ENCODE peak calls at places on chromosome 2, in four cellular contexts. M is H1, O is GM12878, B is HepG2. N is an unnamed sample.
A peak's percentile ranks its signal among the peaks of the same experiment; 100 is the strongest.

GRCh38 chr2:238700122-238700457 is 147.8 kb upstream of the TWIST2 start:
- DNase-seq in M (no peak), O (no peak), B (no peak), N (no peak)

GRCh38 chr2:62642429-62643099 is 62.9 kb upstream of the EHBP1 start:
- DNase-seq in M (no peak), O (no peak), B (peak; percentile 97), N (no peak)

GRCh38 chr2:171807831-171808393 is 86.1 kb downstream of the SLC25A12 start:
- DNase-seq in M (no peak), O (no peak), B (peak; percentile 91), N (no peak)

GRCh38 chr2:200365209-200365608 is 58.7 kb downstream of the SPATS2L start:
- DNase-seq in M (no peak), O (no peak), B (no peak), N (no peak)

GRCh38 chr2:27075219-27075871 is 3.1 kb upstream of the EMILIN1 start:
- DNase-seq in M (no peak), O (peak; percentile 46), B (no peak), N (no peak)

GRCh38 chr2:60806595-60806987 is 50.5 kb downstream of the PAPOLG start:
- DNase-seq in M (peak; percentile 8), O (no peak), B (no peak), N (no peak)

GRCh38 chr2:131039535-131039907 is 53.7 kb downstream of the FAM168B start:
- DNase-seq in M (no peak), O (no peak), B (no peak), N (no peak)

GRCh38 chr2:129895061-129895460 is 84.4 kb upstream of the RAB6C start:
- DNase-seq in M (no peak), O (no peak), B (no peak), N (no peak)

GRCh38 chr2:68716948-68717661 is 17.5 kb upstream of the ARHGAP25 start:
- DNase-seq in M (no peak), O (no peak), B (no peak), N (no peak)

GRCh38 chr2:5692561-5693287 is 540 bp downstream of the SOX11 start:
- DNase-seq in M (peak; percentile 67), O (no peak), B (no peak), N (peak; percentile 25)

GRCh38 chr2:46842876-46843275 is 72.7 kb downstream of the MCFD2 start:
- DNase-seq in M (no peak), O (no peak), B (no peak), N (no peak)

GRCh38 chr2:46839045-46839444 is 76.6 kb downstream of the MCFD2 start:
- DNase-seq in M (no peak), O (no peak), B (no peak), N (no peak)

GRCh38 chr2:46844443-46844842 is 71.2 kb downstream of the MCFD2 start:
- DNase-seq in M (no peak), O (no peak), B (no peak), N (no peak)

GRCh38 chr2:46844034-46844433 is 71.6 kb downstream of the MCFD2 start:
- DNase-seq in M (no peak), O (no peak), B (no peak), N (no peak)

DNA sequence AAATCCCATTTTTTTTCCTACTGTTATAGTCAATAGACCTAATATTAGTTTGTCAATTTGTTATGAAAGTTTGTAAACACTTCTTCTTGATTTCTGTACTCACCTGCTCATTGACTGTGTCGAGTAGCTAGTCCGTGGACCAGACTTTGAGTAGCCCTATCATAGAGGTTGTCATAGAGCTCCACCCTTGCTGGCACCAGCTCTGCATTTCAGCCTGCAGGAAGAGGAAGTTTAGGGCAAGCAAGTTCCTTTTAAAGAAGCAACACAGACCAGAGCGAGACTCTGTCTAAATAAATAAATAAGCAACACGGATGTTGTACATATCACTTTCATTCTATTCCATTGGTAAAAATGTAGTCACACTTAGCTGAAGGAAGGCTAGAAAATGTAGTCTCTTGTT is 74.0 kb downstream of the MCFD2 start:
- DNase-seq in M (no peak), O (no peak), B (no peak), N (no peak)
- TF ChIP-seq ZNF274 in M (no peak), O (no peak), B (no peak), N (no peak)

GRCh38 chr2:240391111-240392051 is 44.1 kb upstream of the GPC1 start:
- DNase-seq in M (no peak), O (no peak), B (no peak), N (no peak)

GRCh38 chr2:240387669-240388358 is 47.6 kb upstream of the GPC1 start:
- DNase-seq in M (no peak), O (no peak), B (peak; percentile 62), N (no peak)

GRCh38 chr2:240388471-240389301 is 46.8 kb upstream of the GPC1 start:
- DNase-seq in M (no peak), O (no peak), B (no peak), N (no peak)

GRCh38 chr2:240390091-240391073 is 45.1 kb upstream of the GPC1 start:
- DNase-seq in M (no peak), O (no peak), B (no peak), N (no peak)

DNA sequence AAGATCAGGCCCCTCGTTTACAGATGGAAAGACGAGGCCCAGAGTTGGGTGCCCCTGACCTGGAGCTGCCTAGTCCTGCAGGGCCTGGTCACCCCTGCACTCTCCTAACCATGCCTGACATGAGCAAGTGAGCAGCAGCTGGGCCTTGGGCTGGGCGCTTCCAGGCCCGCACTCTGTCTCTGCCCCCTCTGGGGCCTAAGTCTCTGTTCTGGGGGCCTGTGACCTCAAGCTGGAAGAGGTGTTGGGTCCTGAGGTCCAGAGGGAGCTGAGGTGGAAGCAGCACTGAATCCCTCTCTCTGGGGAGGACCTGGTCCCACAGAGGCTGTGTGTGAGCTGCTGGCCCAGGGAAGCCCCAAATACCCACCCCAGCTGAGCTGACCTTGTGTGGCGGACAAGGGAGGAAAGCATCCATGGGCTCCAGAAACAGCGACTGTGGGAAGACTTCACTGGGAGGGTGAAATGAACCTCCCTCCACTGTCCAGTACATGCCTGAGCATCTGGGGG is 46.1 kb upstream of the GPC1 start:
- DNase-seq in M (no peak), O (no peak), B (no peak), N (no peak)
- TF ChIP-seq YY1 in M (no peak), O (no peak), B (no peak), N (no peak)

GRCh38 chr2:196511258-196511971 is 128.1 kb upstream of the CCDC150 start:
- DNase-seq in M (no peak), O (no peak), B (no peak), N (no peak)
- TF ChIP-seq SUZ12 in M (no peak), O (no peak), B (no peak), N (no peak)

GRCh38 chr2:127387655-127388422 is at the start of gene MAP3K2:
- DNase-seq in M (peak; percentile 93), O (peak; percentile 45), B (peak; percentile 86), N (peak; percentile 82)

GRCh38 chr2:127389778-127390435 is 2.1 kb upstream of the MAP3K2 start:
- DNase-seq in M (no peak), O (no peak), B (no peak), N (no peak)

GRCh38 chr2:127386246-127386645 is 1.5 kb downstream of the MAP3K2 start:
- DNase-seq in M (no peak), O (no peak), B (no peak), N (no peak)

GRCh38 chr2:127386764-127387654 is 766 bp downstream of the MAP3K2 start:
- DNase-seq in M (peak; percentile 83), O (no peak), B (peak; percentile 91), N (peak; percentile 56)

GRCh38 chr2:127388423-127389164 is 819 bp upstream of the MAP3K2 start:
- DNase-seq in M (no peak), O (no peak), B (no peak), N (no peak)
- TF ChIP-seq ZNF274 in M (no peak), O (no peak), B (no peak), N (no peak)

GRCh38 chr2:217889656-217890055 is 113.1 kb downstream of the TNS1 start:
- DNase-seq in M (no peak), O (no peak), B (no peak), N (no peak)
- TF ChIP-seq YY1 in M (no peak), O (no peak), B (no peak), N (no peak)

GRCh38 chr2:212842544-212843185 is 304.1 kb upstream of the ERBB4 start:
- DNase-seq in M (no peak), O (no peak), B (no peak), N (no peak)
- TF ChIP-seq SUZ12 in M (no peak), O (no peak), B (no peak), N (no peak)

DNA sequence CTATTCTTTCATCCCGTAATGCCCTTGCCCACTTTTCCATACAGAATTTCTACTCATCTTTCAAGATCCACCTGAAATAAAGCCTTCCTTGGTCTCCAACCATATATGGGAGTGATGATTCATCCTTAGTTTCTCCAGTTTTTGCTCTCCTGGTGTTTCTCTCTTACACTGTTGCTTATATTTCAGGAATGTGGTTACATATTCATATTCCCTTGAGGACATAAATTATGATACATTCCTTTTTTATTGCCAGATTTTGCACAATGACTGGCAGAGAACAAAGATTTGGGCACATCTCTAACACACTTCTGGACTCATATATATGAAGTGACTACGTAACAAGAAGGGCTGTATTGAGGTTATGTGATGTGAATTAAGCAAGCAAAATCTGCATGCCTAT is 1573.4 kb upstream of the NXPH2 start:
- DNase-seq in M (no peak), O (no peak), B (no peak), N (no peak)
- TF ChIP-seq ZNF274 in M (no peak), O (no peak), B (no peak), N (no peak)

DNA sequence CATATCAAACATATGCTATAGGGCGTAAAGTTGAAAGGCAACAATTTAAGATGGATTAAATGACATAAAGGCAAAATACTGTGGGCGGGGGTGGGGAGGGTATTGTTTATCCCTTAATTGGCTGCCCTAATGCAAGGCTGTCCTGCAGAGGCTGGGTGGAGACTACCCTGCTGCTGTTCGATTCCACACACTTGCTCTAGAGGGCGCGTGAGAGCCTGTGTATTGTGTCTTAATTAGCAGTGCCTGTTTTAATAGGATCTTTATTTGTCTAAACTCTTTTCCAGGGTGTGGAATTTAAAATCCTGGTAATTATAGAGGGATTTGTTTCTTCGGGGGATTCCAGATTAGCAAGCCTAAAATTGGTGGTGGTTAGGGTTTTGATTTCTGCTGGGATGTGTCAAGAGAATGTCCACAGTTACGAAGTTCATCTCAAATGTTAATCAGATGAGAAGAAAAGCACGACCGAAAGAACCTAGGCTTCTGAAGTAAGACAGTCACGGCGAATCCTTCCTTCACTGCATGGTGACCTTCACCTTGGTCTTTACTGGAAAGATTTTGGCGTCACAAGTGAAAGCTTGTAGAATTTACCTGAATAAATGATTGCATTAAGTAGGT is 103.5 kb upstream of the MAP3K20 start:
- DNase-seq in M (peak; percentile 79), O (no peak), B (peak; percentile 52), N (peak; percentile 33)
- TF ChIP-seq YY1 in M (no peak), O (no peak), B (no peak), N (no peak)

N was measured in NT2/D1.